ENCODE peak calls at places on chromosomes 5 and 9, in five cellular contexts. Y is IMR-90, P is mesenchymal stem cell, Z is H9, H is neuronal stem cell. N is an unnamed sample.

GRCh38 chr5:139577689-139578347 is 16.7 kb downstream of the UBE2D2 start:
- DNase-seq in Y (no peak), P (peak; percentile 20), Z (no peak), H (no peak), N (no peak)

GRCh38 chr5:8340739-8341344 is 471.9 kb downstream of the MTRR start:
- DNase-seq in Y (peak; percentile 23), P (peak; percentile 14), Z (no peak), H (no peak), N (no peak)

GRCh38 chr5:178624626-178625546 is 2.0 kb downstream of the CLK4 start:
- DNase-seq in Y (peak; percentile 21), P (peak; percentile 39), Z (no peak), H (no peak), N (peak; percentile 19)

GRCh38 chr5:91464886-91465646 is 81.9 kb upstream of the ARRDC3 start:
- DNase-seq in Y (no peak), P (no peak), Z (no peak), H (no peak), N (no peak)

GRCh38 chr5:38190111-38190510 is 68.2 kb upstream of the EGFLAM start:
- DNase-seq in Y (no peak), P (no peak), Z (no peak), H (no peak), N (no peak)

GRCh38 chr9:137968235-137968634 is 90.7 kb downstream of the CACNA1B start:
- DNase-seq in Y (no peak), P (no peak), Z (peak; percentile 38), H (no peak), N (no peak)

GRCh38 chr5:72167790-72168189 is 60.5 kb downstream of the MAP1B start:
- DNase-seq in Y (no peak), P (no peak), Z (no peak), H (no peak), N (no peak)

GRCh38 chr5:39955156-39955555 is 530.4 kb upstream of the DAB2 start:
- DNase-seq in Y (no peak), P (no peak), Z (no peak), H (no peak), N (peak; percentile 67)

GRCh38 chr5:14685757-14686156 is 21.2 kb downstream of the OTULIN start:
- DNase-seq in Y (peak; percentile 69), P (peak; percentile 71), Z (no peak), H (peak; percentile 23), N (peak; percentile 19)

GRCh38 chr5:54214747-54215146 is 95.6 kb downstream of the ARL15 start:
- DNase-seq in Y (no peak), P (no peak), Z (no peak), H (no peak), N (no peak)

GRCh38 chr9:23825143-23825531 is 903 bp downstream of the ELAVL2 start:
- DNase-seq in Y (no peak), P (no peak), Z (peak; percentile 40), H (no peak), N (no peak)

GRCh38 chr5:125722550-125722949 is 700.7 kb upstream of the GRAMD2B start:
- DNase-seq in Y (peak; percentile 66), P (no peak), Z (no peak), H (no peak), N (no peak)

GRCh38 chr5:34022131-34022705 is 14.4 kb upstream of the AMACR start:
- DNase-seq in Y (peak; percentile 47), P (no peak), Z (no peak), H (no peak), N (no peak)

GRCh38 chr5:137453476-137454080 is 45.5 kb downstream of the SPOCK1 start:
- DNase-seq in Y (peak; percentile 51), P (peak; percentile 16), Z (no peak), H (peak; percentile 69), N (peak; percentile 52)

GRCh38 chr5:39219433-39219832 is at the start of gene FYB1:
- DNase-seq in Y (no peak), P (no peak), Z (no peak), H (no peak), N (peak; percentile 94)

GRCh38 chr5:160305319-160305718 is 7.0 kb downstream of the CCNJL start:
- DNase-seq in Y (no peak), P (no peak), Z (no peak), H (no peak), N (no peak)

GRCh38 chr5:132182366-132183040 is 45.1 kb downstream of the P4HA2 start:
- DNase-seq in Y (no peak), P (no peak), Z (no peak), H (no peak), N (peak; percentile 62)

GRCh38 chr5:150484964-150485769 is 22.8 kb upstream of the NDST1 start:
- DNase-seq in Y (no peak), P (peak; percentile 34), Z (peak; percentile 61), H (peak; percentile 49), N (peak; percentile 16)

GRCh38 chr9:34559616-34560546 is 29.6 kb downstream of the CNTFR start:
- DNase-seq in Y (peak; percentile 59), P (peak; percentile 68), Z (no peak), H (no peak), N (no peak)

GRCh38 chr9:90007516-90008430 is 403.0 kb downstream of the GADD45G start:
- DNase-seq in Y (peak; percentile 82), P (peak; percentile 96), Z (no peak), H (no peak), N (peak; percentile 76)

GRCh38 chr5:76615759-76616158 is 7.4 kb downstream of the F2RL2 start:
- DNase-seq in Y (peak; percentile 68), P (no peak), Z (no peak), H (no peak), N (no peak)

GRCh38 chr5:35971186-35971877 is 19.9 kb downstream of the UGT3A1 start:
- DNase-seq in Y (no peak), P (no peak), Z (no peak), H (no peak), N (peak; percentile 58)

GRCh38 chr9:108618906-108619550 is 236.8 kb downstream of the ACTL7B start:
- DNase-seq in Y (no peak), P (no peak), Z (no peak), H (no peak), N (peak; percentile 22)

GRCh38 chr5:112344540-112344939 is 74.5 kb downstream of the EPB41L4A start:
- DNase-seq in Y (no peak), P (no peak), Z (no peak), H (no peak), N (no peak)

GRCh38 chr9:127187231-127187956 is 65.0 kb upstream of the ANGPTL2 start:
- DNase-seq in Y (peak; percentile 99), P (peak; percentile 98), Z (no peak), H (no peak), N (peak; percentile 71)

GRCh38 chr5:179166886-179167841 is 107.0 kb downstream of the ZNF354C start:
- DNase-seq in Y (peak; percentile 27), P (peak; percentile 39), Z (peak; percentile 71), H (peak; percentile 61), N (peak; percentile 48)

GRCh38 chr5:32487424-32487823 is 42.9 kb upstream of the ZFR start:
- DNase-seq in Y (no peak), P (no peak), Z (no peak), H (no peak), N (no peak)

GRCh38 chr9:114446672-114447450 is 58.4 kb downstream of the WHRN start:
- DNase-seq in Y (no peak), P (no peak), Z (no peak), H (no peak), N (no peak)

GRCh38 chr5:112413611-112414010 is 5.5 kb downstream of the EPB41L4A start:
- DNase-seq in Y (no peak), P (no peak), Z (no peak), H (no peak), N (peak; percentile 75)

GRCh38 chr5:136511046-136511445 is 145.7 kb upstream of the TRPC7 start:
- DNase-seq in Y (no peak), P (peak; percentile 57), Z (no peak), H (no peak), N (no peak)

DNA sequence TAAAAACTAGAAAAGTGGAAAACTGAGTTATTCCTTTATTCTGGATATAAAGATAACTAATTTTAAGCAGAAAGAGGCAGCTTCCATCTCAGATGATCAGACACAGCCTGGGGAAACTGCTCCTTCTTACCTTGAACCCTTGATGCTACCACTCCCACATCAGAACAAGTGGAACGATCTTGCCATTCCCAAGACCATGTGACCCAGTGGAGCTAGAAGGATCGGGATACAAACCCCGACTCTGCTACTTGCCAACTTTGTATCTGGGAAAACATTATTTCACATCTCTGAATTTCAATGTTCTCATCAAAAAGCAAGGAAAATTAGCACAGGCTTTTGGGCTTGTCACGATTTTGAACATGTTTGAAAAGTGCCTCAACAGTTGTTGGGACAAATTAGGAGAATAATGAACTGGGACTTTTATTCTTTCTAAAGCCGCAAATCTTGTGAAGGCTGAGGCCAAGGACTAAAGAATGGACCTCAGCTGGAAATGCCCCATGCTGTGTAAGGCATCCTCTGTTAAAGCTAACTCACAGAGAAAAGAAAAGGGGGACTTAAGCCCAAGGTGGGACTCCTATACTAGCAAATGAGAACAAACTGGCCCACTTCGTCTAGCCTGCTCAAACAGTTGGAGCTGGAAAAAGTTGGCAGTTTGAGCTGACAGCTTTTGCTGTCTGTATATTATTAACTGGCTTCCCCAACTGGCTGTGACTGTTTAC is 552.4 kb downstream of the EFNA5 start:
- DNase-seq in Y (no peak), P (no peak), Z (no peak), H (peak; percentile 40), N (no peak)
- H3K4ac ChIP-seq in Y (no peak overlapping the region), P (no peak overlapping the region), Z (no peak overlapping the region), H (no peak overlapping the region), N (no peak overlapping the region)

GRCh38 chr9:84939766-84940165 is 270.2 kb downstream of the NTRK2 start:
- DNase-seq in Y (no peak), P (no peak), Z (no peak), H (no peak), N (peak; percentile 47)
- H2AFZ ChIP-seq in Y (no peak overlapping the region), P (no peak overlapping the region), Z (no peak overlapping the region), H (no peak overlapping the region), N (no peak overlapping the region)

GRCh38 chr9:135339378-135339973 is 140.1 kb upstream of the PPP1R26 start:
- DNase-seq in Y (no peak), P (no peak), Z (peak; percentile 23), H (no peak), N (no peak)

GRCh38 chr9:135338546-135338945 is 141.0 kb upstream of the PPP1R26 start:
- DNase-seq in Y (no peak), P (no peak), Z (peak; percentile 24), H (no peak), N (no peak)

GRCh38 chr9:135335691-135336181 is 143.8 kb upstream of the PPP1R26 start:
- DNase-seq in Y (no peak), P (no peak), Z (peak; percentile 19), H (no peak), N (no peak)

GRCh38 chr9:135334953-135335460 is 144.6 kb upstream of the PPP1R26 start:
- DNase-seq in Y (no peak), P (no peak), Z (no peak), H (no peak), N (no peak)

GRCh38 chr9:135336722-135337490 is 142.7 kb upstream of the PPP1R26 start:
- DNase-seq in Y (no peak), P (no peak), Z (peak; percentile 22), H (no peak), N (no peak)
- H3K14ac ChIP-seq in Y (no peak overlapping the region), P (no peak overlapping the region), Z (no peak overlapping the region), H (peak overlapping the region; percentile 97), N (no peak overlapping the region)

DNA sequence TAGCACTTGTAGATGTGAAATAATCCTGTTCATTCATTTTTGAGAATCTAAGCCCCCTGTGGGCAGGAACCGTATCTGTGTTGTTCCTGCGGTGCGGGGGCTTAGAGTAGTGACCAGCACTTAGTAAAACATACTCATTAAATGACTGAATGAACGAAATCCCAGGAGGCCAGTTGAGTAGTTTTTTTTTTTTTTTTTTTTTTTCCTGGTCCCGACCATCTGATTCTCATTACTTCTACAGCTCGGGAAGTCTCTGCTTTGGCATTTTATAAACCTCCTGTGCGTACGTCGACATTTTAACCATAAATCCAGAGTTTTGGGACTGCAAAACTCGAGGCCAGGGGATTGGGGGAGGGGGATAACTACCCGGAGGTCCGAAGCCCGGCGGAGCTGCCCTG is 31.5 kb upstream of the SPRY4 start:
- DNase-seq in Y (peak; percentile 79), P (peak; percentile 93), Z (no peak), H (no peak), N (peak; percentile 4)
- H3K4ac ChIP-seq in Y (peak overlapping the region; percentile 62), P (peak overlapping the region; percentile 19), Z (no peak overlapping the region), H (no peak overlapping the region), N (no peak overlapping the region)